ENCODE peak calls at places on chromosome 9, in four cellular contexts. C, W, U and Q are unnamed samples.
A peak's percentile ranks its signal among the peaks of the same experiment; 100 is the strongest.

GRCh38 chr9:121811751-121812150 is 160.3 kb downstream of the DAB2IP start:
- DNase-seq in C (no peak), U (peak; percentile 77), W (no peak), Q (no peak)

GRCh38 chr9:92483896-92484545 is 1.7 kb upstream of the ASPN start:
- DNase-seq in U (no peak), C (no peak), W (no peak), Q (no peak)

GRCh38 chr9:96150324-96151023 is 151.5 kb downstream of the HSD17B3 start:
- DNase-seq in C (peak; percentile 43), U (peak; percentile 54), W (no peak), Q (no peak)

GRCh38 chr9:95947118-95947517 is 71.6 kb downstream of the ERCC6L2 start:
- DNase-seq in C (no peak), W (no peak), U (no peak), Q (no peak)

GRCh38 chr9:109441296-109441695 is 56.8 kb downstream of the PTPN3 start:
- DNase-seq in W (no peak), U (no peak), C (no peak), Q (no peak)

GRCh38 chr9:82790868-82791267 is 272.1 kb downstream of the RASEF start:
- DNase-seq in C (peak; percentile 11), W (no peak), U (no peak), Q (no peak)

GRCh38 chr9:1913931-1914330 is 101.2 kb upstream of the SMARCA2 start:
- DNase-seq in W (no peak), U (no peak), C (no peak), Q (no peak)

GRCh38 chr9:105438136-105438839 is 9.5 kb upstream of the FSD1L start:
- DNase-seq in U (no peak), W (no peak), C (no peak), Q (no peak)

GRCh38 chr9:125405938-125406811 is 144.5 kb downstream of the GAPVD1 start:
- DNase-seq in W (no peak), C (no peak), U (no peak), Q (no peak)

GRCh38 chr9:22815246-22815645 is 368.6 kb downstream of the DMRTA1 start:
- DNase-seq in U (no peak), W (no peak), C (no peak), Q (no peak)

GRCh38 chr9:4371108-4371507 is 71.2 kb upstream of the GLIS3 start:
- DNase-seq in C (no peak), U (no peak), W (no peak), Q (no peak)

GRCh38 chr9:108746864-108747263 is 108.9 kb downstream of the ACTL7B start:
- DNase-seq in U (no peak), C (no peak), W (no peak), Q (no peak)

GRCh38 chr9:96187108-96187695 is 114.8 kb downstream of the HSD17B3 start:
- DNase-seq in U (no peak), W (no peak), C (no peak), Q (no peak)

GRCh38 chr9:69936427-69936826 is 107.2 kb upstream of the MAMDC2 start:
- DNase-seq in U (no peak), C (no peak), W (no peak), Q (no peak)

GRCh38 chr9:102069969-102070368 is 331.5 kb upstream of the GRIN3A start:
- DNase-seq in W (no peak), U (no peak), C (no peak), Q (no peak)

GRCh38 chr9:87499455-87500015 is 1.9 kb downstream of the DAPK1 start:
- DNase-seq in C (no peak), U (no peak), W (no peak), Q (no peak)

GRCh38 chr9:93116049-93116961 is 17.7 kb downstream of the NINJ1 start:
- DNase-seq in W (no peak), U (peak; percentile 94), C (no peak), Q (no peak)

GRCh38 chr9:16434522-16434921 is 435.9 kb downstream of the BNC2 start:
- DNase-seq in C (no peak), U (no peak), W (no peak), Q (no peak)

GRCh38 chr9:134778841-134779411 is 101.7 kb upstream of the FCN2 start:
- DNase-seq in W (no peak), U (no peak), C (no peak), Q (peak; percentile 24)

GRCh38 chr9:89994988-89995613 is 390.3 kb downstream of the GADD45G start:
- DNase-seq in W (no peak), C (no peak), U (no peak), Q (no peak)

GRCh38 chr9:125805057-125805456 is 57.9 kb downstream of the PBX3 start:
- DNase-seq in C (no peak), W (no peak), U (no peak), Q (no peak)

GRCh38 chr9:129703667-129704355 is 38.4 kb downstream of the PRRX2 start:
- DNase-seq in W (no peak), C (no peak), U (peak; percentile 94), Q (no peak)

GRCh38 chr9:135925496-135926133 is 18.3 kb upstream of the CAMSAP1 start:
- DNase-seq in C (no peak), W (no peak), U (no peak), Q (no peak)

GRCh38 chr9:136740971-136741884 is 1.5 kb downstream of the LCN10 start:
- DNase-seq in U (no peak), C (no peak), W (no peak), Q (no peak)

GRCh38 chr9:114093031-114093471 is 6.0 kb downstream of the KIF12 start:
- DNase-seq in W (no peak), C (no peak), U (peak; percentile 53), Q (no peak)

GRCh38 chr9:114004221-114004716 is 73.8 kb downstream of the AMBP start:
- DNase-seq in W (no peak), C (no peak), U (peak; percentile 84), Q (no peak)

GRCh38 chr9:110142868-110143866 is 64.8 kb downstream of the C9orf152 start:
- DNase-seq in U (no peak), W (no peak), C (peak; percentile 33), Q (peak; percentile 39)

GRCh38 chr9:14942037-14942436 is 31.8 kb upstream of the FREM1 start:
- DNase-seq in W (no peak), C (no peak), U (no peak), Q (no peak)

GRCh38 chr9:134606951-134607733 is 34.5 kb upstream of the COL5A1 start:
- DNase-seq in W (no peak), C (peak; percentile 28), U (peak; percentile 66), Q (no peak)

GRCh38 chr9:127785933-127786772 is at the start of gene CDK9:
- DNase-seq in C (peak; percentile 92), U (peak; percentile 98), W (peak; percentile 89), Q (peak; percentile 91)